ENCODE peak calls at places on chromosomes 4 and X, in five cellular contexts. K, S, M, F and J are unnamed samples. For H3K36me3, the result is how much of the 10 kb centered on the place peaks cover.

GRCh38 chr4:169410839-169411770 is 140.3 kb upstream of the SH3RF1 start:
- DNase-seq in K (peak), S (no peak), M (peak), F (no peak), J (peak)

GRCh38 chrX:135425026-135425425 is 3.3 kb downstream of the SMIM10L2A start:
- DNase-seq in K (no peak), S (no peak), M (no peak), F (no peak), J (no peak)

GRCh38 chr4:42280327-42281095 is 116.8 kb upstream of the SHISA3 start:
- DNase-seq in K (peak), S (no peak), M (peak), F (no peak), J (no peak)

GRCh38 chrX:88735835-88736234 is 11.2 kb upstream of the CPXCR1 start:
- DNase-seq in K (no peak), S (no peak), M (no peak), F (no peak), J (no peak)

GRCh38 chr4:186685744-186686143 is 37.9 kb downstream of the FAT1 start:
- DNase-seq in K (no peak), S (no peak), M (peak), F (no peak), J (peak)

GRCh38 chr4:2837904-2838496 is 5.6 kb upstream of the ADD1 start:
- DNase-seq in K (peak), S (no peak), M (peak), F (peak), J (no peak)

GRCh38 chr4:168710353-168710946 is 213.6 kb downstream of the PALLD start:
- DNase-seq in K (peak), S (no peak), M (peak), F (no peak), J (no peak)

GRCh38 chr4:82469776-82470345 is 39.5 kb downstream of the ENOPH1 start:
- DNase-seq in K (no peak), S (no peak), M (peak), F (no peak), J (peak)

GRCh38 chr4:170025523-170026252 is 507 bp downstream of the MFAP3L start:
- DNase-seq in K (peak), S (no peak), M (no peak), F (peak), J (no peak)

GRCh38 chrX:117645639-117646038 is 471.0 kb downstream of the KLHL13 start:
- DNase-seq in K (peak), S (no peak), M (no peak), F (no peak), J (no peak)

GRCh38 chrX:154358011-154358410 is 16.4 kb downstream of the FLNA start:
- DNase-seq in K (no peak), S (no peak), M (no peak), F (no peak), J (no peak)

GRCh38 chrX:154356596-154356995 is 17.8 kb downstream of the FLNA start:
- DNase-seq in K (no peak), S (no peak), M (no peak), F (no peak), J (no peak)

GRCh38 chrX:154358829-154359228 is 15.6 kb downstream of the FLNA start:
- DNase-seq in K (no peak), S (no peak), M (no peak), F (no peak), J (no peak)

GRCh38 chrX:154355776-154356140 is 18.7 kb downstream of the FLNA start:
- DNase-seq in K (no peak), S (no peak), M (no peak), F (no peak), J (no peak)

GRCh38 chrX:154357205-154357604 is 17.2 kb downstream of the FLNA start:
- DNase-seq in K (no peak), S (no peak), M (no peak), F (no peak), J (no peak)
- TF ChIP-seq CTCF in K (no peak), S (no peak), M (no peak), F (no peak), J (no peak)

GRCh38 chrX:110436497-110436896 is 77.8 kb downstream of the RTL9 start:
- DNase-seq in K (no peak), S (no peak), M (no peak), F (no peak), J (no peak)

GRCh38 chrX:110432066-110432465 is 73.4 kb downstream of the RTL9 start:
- DNase-seq in K (no peak), S (no peak), M (no peak), F (no peak), J (no peak)

GRCh38 chrX:110432831-110433230 is 74.2 kb downstream of the RTL9 start:
- DNase-seq in K (no peak), S (no peak), M (no peak), F (no peak), J (no peak)

GRCh38 chrX:110437686-110438085 is 79.0 kb downstream of the RTL9 start:
- DNase-seq in K (no peak), S (no peak), M (no peak), F (no peak), J (no peak)

GRCh38 chrX:110435191-110435590 is 76.5 kb downstream of the RTL9 start:
- DNase-seq in K (no peak), S (no peak), M (no peak), F (no peak), J (no peak)
- H3K36me3 ChIP-seq in K (under half), S (under half), M (under half), F (under half), J (under half)

GRCh38 chr4:109816894-109817293 is 1.3 kb downstream of the GAR1 start:
- DNase-seq in K (no peak), S (no peak), M (no peak), F (no peak), J (no peak)
- H3K4me3 ChIP-seq in K (peak), S (no peak), M (peak), F (no peak), J (peak)

GRCh38 chrX:28802625-28803024 is 215.4 kb downstream of the IL1RAPL1 start:
- DNase-seq in K (no peak), S (no peak), M (no peak), F (no peak), J (no peak)
- TF ChIP-seq CTCF in K (peak), S (no peak), M (peak), F (no peak), J (no peak)

GRCh38 chr4:185278716-185279115 is 69.3 kb downstream of the SNX25 start:
- DNase-seq in K (no peak), S (no peak), M (peak), F (no peak), J (no peak)
- H3K36me3 ChIP-seq in K (under half), S (under half), M (under half), F (under half), J (under half)